ENCODE peak calls at places on chromosomes 4 and X, in six cellular contexts. One of them, this sample, is unnamed.

GRCh38 chr4:153809916-153810810 is 21.3 kb upstream of the SFRP2 start:
- DNase-seq in hepatocyte: no peak
- DNase-seq in IMR-90: no peak
- DNase-seq in fibroblast of the aortic adventitia: no peak
- DNase-seq in lower leg skin: no peak
- DNase-seq in AG09309: no peak
- DNase-seq in this sample: no peak

GRCh38 chr4:2258091-2259035 is 3.5 kb downstream of the MXD4 start:
- DNase-seq in IMR-90: no peak
- DNase-seq in AG09309: no peak
- DNase-seq in fibroblast of the aortic adventitia: no peak
- DNase-seq in lower leg skin: peak
- DNase-seq in hepatocyte: no peak
- DNase-seq in this sample: no peak

GRCh38 chr4:165289429-165289785 is 38.1 kb upstream of the MSMO1 start:
- DNase-seq in hepatocyte: no peak
- DNase-seq in lower leg skin: no peak
- DNase-seq in IMR-90: no peak
- DNase-seq in AG09309: no peak
- DNase-seq in fibroblast of the aortic adventitia: no peak
- DNase-seq in this sample: no peak

GRCh38 chr4:125313497-125313896 is 1.3 kb upstream of the FAT4 start:
- DNase-seq in hepatocyte: peak
- DNase-seq in AG09309: peak
- DNase-seq in IMR-90: peak
- DNase-seq in lower leg skin: peak
- DNase-seq in fibroblast of the aortic adventitia: peak
- DNase-seq in this sample: peak

GRCh38 chrX:16659326-16659725 is 9.4 kb downstream of the S100G start:
- DNase-seq in lower leg skin: no peak
- DNase-seq in hepatocyte: no peak
- DNase-seq in fibroblast of the aortic adventitia: no peak
- DNase-seq in AG09309: no peak
- DNase-seq in IMR-90: no peak
- DNase-seq in this sample: no peak

GRCh38 chr4:41882622-41883347 is 52.4 kb upstream of the TMEM33 start:
- DNase-seq in AG09309: no peak
- DNase-seq in lower leg skin: no peak
- DNase-seq in hepatocyte: peak
- DNase-seq in IMR-90: peak
- DNase-seq in fibroblast of the aortic adventitia: peak
- DNase-seq in this sample: no peak

GRCh38 chr4:3721627-3722026 is 44.6 kb upstream of the ADRA2C start:
- DNase-seq in IMR-90: no peak
- DNase-seq in hepatocyte: no peak
- DNase-seq in fibroblast of the aortic adventitia: no peak
- DNase-seq in AG09309: no peak
- DNase-seq in lower leg skin: no peak
- DNase-seq in this sample: no peak

GRCh38 chr4:3176625-3177229 is 72.2 kb upstream of the MSANTD1 start:
- DNase-seq in hepatocyte: no peak
- DNase-seq in lower leg skin: no peak
- DNase-seq in IMR-90: no peak
- DNase-seq in AG09309: no peak
- DNase-seq in fibroblast of the aortic adventitia: no peak
- DNase-seq in this sample: no peak

GRCh38 chr4:54556587-54556986 is 101.2 kb upstream of the KIT start:
- DNase-seq in AG09309: no peak
- DNase-seq in fibroblast of the aortic adventitia: no peak
- DNase-seq in IMR-90: no peak
- DNase-seq in lower leg skin: no peak
- DNase-seq in hepatocyte: no peak
- DNase-seq in this sample: no peak

GRCh38 chr4:83207497-83208105 is 77.0 kb downstream of the COQ2 start:
- DNase-seq in fibroblast of the aortic adventitia: peak
- DNase-seq in lower leg skin: no peak
- DNase-seq in IMR-90: peak
- DNase-seq in hepatocyte: peak
- DNase-seq in AG09309: peak
- DNase-seq in this sample: peak

GRCh38 chrX:116379854-116380253 is 56.6 kb upstream of the SLC6A14 start:
- DNase-seq in fibroblast of the aortic adventitia: peak
- DNase-seq in AG09309: no peak
- DNase-seq in IMR-90: peak
- DNase-seq in hepatocyte: no peak
- DNase-seq in lower leg skin: peak
- DNase-seq in this sample: no peak

GRCh38 chrX:106023947-106024346 is 14.6 kb downstream of the SERPINA7 start:
- DNase-seq in hepatocyte: no peak
- DNase-seq in AG09309: no peak
- DNase-seq in IMR-90: no peak
- DNase-seq in lower leg skin: no peak
- DNase-seq in fibroblast of the aortic adventitia: no peak
- DNase-seq in this sample: no peak

GRCh38 chrX:102858826-102859627 is 78.0 kb upstream of the RAB40AL start:
- DNase-seq in lower leg skin: no peak
- DNase-seq in IMR-90: no peak
- DNase-seq in AG09309: no peak
- DNase-seq in hepatocyte: no peak
- DNase-seq in fibroblast of the aortic adventitia: no peak
- DNase-seq in this sample: no peak

GRCh38 chrX:11381464-11381863 is 88.3 kb downstream of the AMELX start:
- DNase-seq in fibroblast of the aortic adventitia: peak
- DNase-seq in AG09309: peak
- DNase-seq in lower leg skin: peak
- DNase-seq in hepatocyte: peak
- DNase-seq in IMR-90: peak
- DNase-seq in this sample: peak

GRCh38 chr4:54063737-54064316 is 578 bp downstream of the CHIC2 start:
- DNase-seq in hepatocyte: peak
- DNase-seq in lower leg skin: peak
- DNase-seq in IMR-90: no peak
- DNase-seq in fibroblast of the aortic adventitia: no peak
- DNase-seq in AG09309: no peak
- DNase-seq in this sample: no peak

DNA sequence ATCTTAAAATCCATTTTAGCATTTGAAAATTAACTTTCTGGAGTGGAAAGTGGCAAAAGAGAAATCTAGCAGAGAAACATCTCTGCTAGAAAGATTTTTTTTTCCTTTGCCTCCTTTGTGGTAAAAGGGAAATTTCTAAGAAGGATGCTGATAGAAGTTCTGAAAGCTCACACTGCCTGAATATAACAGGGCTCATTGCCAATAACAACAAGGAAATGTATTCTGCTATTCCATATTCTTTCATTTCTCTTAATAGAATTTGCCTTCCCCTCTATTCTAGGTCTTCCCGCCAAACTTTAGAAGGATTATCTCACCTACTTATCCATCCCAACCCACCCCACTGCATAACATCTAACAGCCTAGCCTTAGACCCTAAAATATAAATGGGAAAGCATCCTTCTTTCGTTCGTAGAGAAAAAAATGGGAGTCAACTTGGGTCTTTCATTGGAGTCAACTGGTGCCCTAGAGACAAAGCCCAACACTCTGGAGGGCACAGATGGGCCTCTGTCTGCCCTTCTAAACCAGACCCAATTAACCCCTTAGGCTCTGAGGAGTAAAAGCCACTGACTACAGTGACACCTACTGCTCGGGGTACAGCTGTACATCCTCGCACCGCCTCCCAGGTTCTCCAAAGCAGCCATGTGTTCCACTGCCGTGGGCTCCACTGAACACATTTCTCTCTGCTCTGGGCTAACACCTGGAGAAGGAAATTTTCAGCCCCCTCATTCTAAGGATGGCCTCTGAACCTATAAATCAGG is 103.9 kb downstream of the MAML3 start:
- DNase-seq in hepatocyte: no peak
- DNase-seq in lower leg skin: no peak
- DNase-seq in IMR-90: peak
- DNase-seq in AG09309: no peak
- DNase-seq in fibroblast of the aortic adventitia: peak
- DNase-seq in this sample: no peak
- TF ChIP-seq CTCF in hepatocyte: peak
- TF ChIP-seq CTCF in lower leg skin: no peak
- TF ChIP-seq CTCF in IMR-90: peak
- TF ChIP-seq CTCF in AG09309: peak
- TF ChIP-seq CTCF in fibroblast of the aortic adventitia: peak
- TF ChIP-seq CTCF in this sample: peak

GRCh38 chrX:119880076-119880475 is 8.4 kb downstream of the NDUFA1 start:
- DNase-seq in AG09309: no peak
- DNase-seq in hepatocyte: no peak
- DNase-seq in fibroblast of the aortic adventitia: no peak
- DNase-seq in lower leg skin: no peak
- DNase-seq in IMR-90: no peak
- DNase-seq in this sample: no peak

GRCh38 chrX:119880552-119881437 is 9.2 kb downstream of the NDUFA1 start:
- DNase-seq in IMR-90: peak
- DNase-seq in lower leg skin: no peak
- DNase-seq in hepatocyte: peak
- DNase-seq in fibroblast of the aortic adventitia: peak
- DNase-seq in AG09309: peak
- DNase-seq in this sample: peak

GRCh38 chrX:119887721-119888425 is 7.8 kb upstream of the AKAP14 start:
- DNase-seq in IMR-90: peak
- DNase-seq in lower leg skin: no peak
- DNase-seq in fibroblast of the aortic adventitia: no peak
- DNase-seq in AG09309: no peak
- DNase-seq in hepatocyte: peak
- DNase-seq in this sample: no peak

DNA sequence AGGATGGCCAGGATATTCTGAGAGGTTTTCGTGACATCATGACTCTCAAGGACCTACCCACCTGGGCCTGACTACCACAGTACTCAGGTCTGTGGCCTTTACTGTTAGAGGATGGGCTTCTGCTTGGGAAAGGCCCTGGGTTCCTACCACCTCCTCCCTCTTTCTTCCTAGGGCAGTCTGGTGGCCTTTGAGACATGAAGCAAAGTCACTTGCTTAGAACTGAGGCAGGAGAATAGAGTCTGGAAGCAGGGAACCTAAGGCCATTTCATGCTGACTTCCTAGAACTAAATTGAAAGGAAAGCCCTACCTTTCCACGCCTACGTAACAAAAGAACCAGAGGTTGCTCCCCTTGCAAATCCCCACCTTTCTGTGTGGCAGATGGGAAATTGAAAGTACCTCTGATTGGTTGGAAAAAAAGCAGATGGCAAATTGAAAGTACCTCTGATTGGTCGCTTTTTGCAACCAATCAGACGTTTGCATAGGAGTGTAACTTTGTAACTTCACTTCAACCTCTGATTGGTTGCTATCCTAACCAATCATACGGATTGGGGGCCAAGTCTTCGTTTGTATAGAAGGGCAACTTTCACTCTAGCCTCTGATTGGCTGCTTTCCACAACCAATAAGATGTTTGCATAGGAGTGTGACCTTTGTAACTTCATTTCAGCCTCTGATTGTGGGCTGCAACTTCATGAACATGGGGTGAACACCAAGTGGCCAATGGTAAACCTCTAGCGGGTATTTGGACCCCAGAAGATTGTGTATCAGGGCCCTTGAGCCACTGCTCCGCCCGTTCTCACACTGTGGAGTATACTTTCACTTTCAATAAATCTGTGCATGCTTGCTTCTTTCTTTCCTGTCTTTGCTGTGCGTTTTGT is 9.9 kb upstream of the AKAP14 start:
- DNase-seq in IMR-90: peak
- DNase-seq in AG09309: no peak
- DNase-seq in hepatocyte: no peak
- DNase-seq in fibroblast of the aortic adventitia: peak
- DNase-seq in lower leg skin: no peak
- DNase-seq in this sample: no peak
- H3K4me3 ChIP-seq in IMR-90: no peak
- H3K4me3 ChIP-seq in AG09309: no peak
- H3K4me3 ChIP-seq in hepatocyte: no peak
- H3K4me3 ChIP-seq in fibroblast of the aortic adventitia: no peak
- H3K4me3 ChIP-seq in lower leg skin: no peak
- H3K4me3 ChIP-seq in this sample: no peak

DNA sequence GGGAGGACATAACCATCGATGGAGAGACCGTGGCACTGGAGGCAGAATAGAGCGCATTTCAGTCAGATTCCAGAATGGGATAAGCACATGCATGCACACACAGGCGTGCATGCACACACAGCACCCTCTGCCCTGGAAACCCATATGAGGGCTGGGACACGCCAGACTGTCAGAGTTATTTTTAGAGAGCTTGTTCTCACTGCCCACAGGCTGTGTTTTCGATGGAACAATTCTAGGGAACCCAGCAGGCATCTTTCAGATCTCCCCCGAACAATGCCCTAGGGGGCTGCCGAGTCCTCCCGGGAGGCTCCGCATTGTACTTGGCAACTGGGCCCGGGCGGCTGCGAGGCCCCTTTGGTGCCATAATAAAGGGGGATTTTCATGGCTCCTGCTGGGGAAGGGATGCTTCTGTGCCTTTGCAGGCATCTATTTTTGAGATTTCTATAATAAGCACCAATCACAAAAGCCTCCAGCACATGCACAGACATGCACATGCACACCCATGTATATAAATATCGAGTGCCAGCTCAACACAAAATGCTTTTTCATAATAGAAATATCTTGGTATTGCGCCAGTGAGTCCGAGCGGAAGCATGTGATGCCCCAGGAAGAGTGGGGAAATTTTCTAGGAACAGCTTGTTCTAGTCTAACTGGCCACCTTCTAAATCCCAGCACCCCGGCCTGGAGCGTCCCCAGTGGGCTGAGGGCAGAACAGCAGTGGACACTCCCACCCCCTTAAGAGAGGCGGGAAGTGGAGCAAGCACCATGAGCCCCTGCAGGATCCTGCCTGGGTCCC is 88.6 kb downstream of the PHKA2 start:
- DNase-seq in fibroblast of the aortic adventitia: peak
- DNase-seq in lower leg skin: no peak
- DNase-seq in AG09309: no peak
- DNase-seq in hepatocyte: peak
- DNase-seq in IMR-90: peak
- DNase-seq in this sample: no peak
- TF ChIP-seq CTCF in fibroblast of the aortic adventitia: peak
- TF ChIP-seq CTCF in lower leg skin: no peak
- TF ChIP-seq CTCF in AG09309: no peak
- TF ChIP-seq CTCF in hepatocyte: no peak
- TF ChIP-seq CTCF in IMR-90: peak
- TF ChIP-seq CTCF in this sample: peak

GRCh38 chr4:1153567-1154090 is 18.8 kb downstream of the SPON2 start:
- DNase-seq in fibroblast of the aortic adventitia: no peak
- DNase-seq in IMR-90: no peak
- DNase-seq in hepatocyte: no peak
- DNase-seq in lower leg skin: no peak
- DNase-seq in AG09309: no peak
- DNase-seq in this sample: no peak

GRCh38 chr4:1150875-1151274 is 21.5 kb downstream of the SPON2 start:
- DNase-seq in fibroblast of the aortic adventitia: no peak
- DNase-seq in IMR-90: no peak
- DNase-seq in hepatocyte: no peak
- DNase-seq in AG09309: no peak
- DNase-seq in lower leg skin: no peak
- DNase-seq in this sample: no peak

GRCh38 chr4:1154126-1154522 is 18.3 kb downstream of the SPON2 start:
- DNase-seq in IMR-90: no peak
- DNase-seq in AG09309: no peak
- DNase-seq in hepatocyte: no peak
- DNase-seq in fibroblast of the aortic adventitia: no peak
- DNase-seq in lower leg skin: no peak
- DNase-seq in this sample: no peak

GRCh38 chr4:1151541-1151940 is 20.8 kb downstream of the SPON2 start:
- DNase-seq in fibroblast of the aortic adventitia: no peak
- DNase-seq in hepatocyte: no peak
- DNase-seq in AG09309: no peak
- DNase-seq in lower leg skin: no peak
- DNase-seq in IMR-90: no peak
- DNase-seq in this sample: no peak

GRCh38 chr4:1152284-1152683 is 20.1 kb downstream of the SPON2 start:
- DNase-seq in IMR-90: no peak
- DNase-seq in AG09309: no peak
- DNase-seq in hepatocyte: no peak
- DNase-seq in lower leg skin: no peak
- DNase-seq in fibroblast of the aortic adventitia: no peak
- DNase-seq in this sample: no peak
- H3K4me3 ChIP-seq in IMR-90: no peak
- H3K4me3 ChIP-seq in AG09309: no peak
- H3K4me3 ChIP-seq in hepatocyte: no peak
- H3K4me3 ChIP-seq in lower leg skin: no peak
- H3K4me3 ChIP-seq in fibroblast of the aortic adventitia: no peak
- H3K4me3 ChIP-seq in this sample: no peak